ENCODE peak calls at places on chromosomes 7 and 10, in four cellular contexts. One of them, this sample, is unnamed.

GRCh38 chr10:21593986-21594385 is 60.0 kb downstream of the MLLT10 start:
- DNase-seq in stimulated activated CD8-positive, alpha-beta memory T cell treated with anti-CD3 and anti-CD28 coated beads, Interleukin-7, amount 100 ng/mL, for 4 hours: no peak
- DNase-seq in activated T-cell treated with anti-CD3 and anti-CD28 coated beads for 1 hour: no peak
- DNase-seq in right cardiac atrium: no peak
- DNase-seq in this sample: no peak

GRCh38 chr10:116891208-116891607 is 41.9 kb downstream of the ENO4 start:
- DNase-seq in stimulated activated CD8-positive, alpha-beta memory T cell treated with anti-CD3 and anti-CD28 coated beads, Interleukin-7, amount 100 ng/mL, for 4 hours: no peak
- DNase-seq in activated T-cell treated with anti-CD3 and anti-CD28 coated beads for 1 hour: no peak
- DNase-seq in right cardiac atrium: peak
- DNase-seq in this sample: no peak

GRCh38 chr10:61835069-61835908 is 66.2 kb upstream of the ARID5B start:
- DNase-seq in stimulated activated CD8-positive, alpha-beta memory T cell treated with anti-CD3 and anti-CD28 coated beads, Interleukin-7, amount 100 ng/mL, for 4 hours: no peak
- DNase-seq in activated T-cell treated with anti-CD3 and anti-CD28 coated beads for 1 hour: no peak
- DNase-seq in right cardiac atrium: no peak
- DNase-seq in this sample: no peak

GRCh38 chr10:11344550-11344949 is 266.9 kb downstream of the USP6NL start:
- DNase-seq in stimulated activated CD8-positive, alpha-beta memory T cell treated with anti-CD3 and anti-CD28 coated beads, Interleukin-7, amount 100 ng/mL, for 4 hours: no peak
- DNase-seq in activated T-cell treated with anti-CD3 and anti-CD28 coated beads for 1 hour: no peak
- DNase-seq in right cardiac atrium: no peak
- DNase-seq in this sample: no peak

GRCh38 chr7:15628876-15629275 is 57.6 kb downstream of the MEOX2 start:
- DNase-seq in stimulated activated CD8-positive, alpha-beta memory T cell treated with anti-CD3 and anti-CD28 coated beads, Interleukin-7, amount 100 ng/mL, for 4 hours: no peak
- DNase-seq in activated T-cell treated with anti-CD3 and anti-CD28 coated beads for 1 hour: no peak
- DNase-seq in right cardiac atrium: no peak
- DNase-seq in this sample: no peak

GRCh38 chr7:156560696-156561210 is 79.8 kb upstream of the RNF32 start:
- DNase-seq in stimulated activated CD8-positive, alpha-beta memory T cell treated with anti-CD3 and anti-CD28 coated beads, Interleukin-7, amount 100 ng/mL, for 4 hours: no peak
- DNase-seq in activated T-cell treated with anti-CD3 and anti-CD28 coated beads for 1 hour: no peak
- DNase-seq in right cardiac atrium: no peak
- DNase-seq in this sample: no peak

GRCh38 chr10:100996678-100997363 is 2.8 kb upstream of the LZTS2 start:
- DNase-seq in stimulated activated CD8-positive, alpha-beta memory T cell treated with anti-CD3 and anti-CD28 coated beads, Interleukin-7, amount 100 ng/mL, for 4 hours: no peak
- DNase-seq in activated T-cell treated with anti-CD3 and anti-CD28 coated beads for 1 hour: no peak
- DNase-seq in right cardiac atrium: no peak
- DNase-seq in this sample: no peak

GRCh38 chr7:88665892-88666514 is 93.5 kb upstream of the ZNF804B start:
- DNase-seq in stimulated activated CD8-positive, alpha-beta memory T cell treated with anti-CD3 and anti-CD28 coated beads, Interleukin-7, amount 100 ng/mL, for 4 hours: no peak
- DNase-seq in activated T-cell treated with anti-CD3 and anti-CD28 coated beads for 1 hour: no peak
- DNase-seq in right cardiac atrium: no peak
- DNase-seq in this sample: no peak

GRCh38 chr10:72001026-72001380 is 36.8 kb downstream of the CHST3 start:
- DNase-seq in stimulated activated CD8-positive, alpha-beta memory T cell treated with anti-CD3 and anti-CD28 coated beads, Interleukin-7, amount 100 ng/mL, for 4 hours: no peak
- DNase-seq in activated T-cell treated with anti-CD3 and anti-CD28 coated beads for 1 hour: no peak
- DNase-seq in right cardiac atrium: no peak
- DNase-seq in this sample: no peak

GRCh38 chr10:31157125-31157983 is 125.7 kb upstream of the ZNF438 start:
- DNase-seq in stimulated activated CD8-positive, alpha-beta memory T cell treated with anti-CD3 and anti-CD28 coated beads, Interleukin-7, amount 100 ng/mL, for 4 hours: no peak
- DNase-seq in activated T-cell treated with anti-CD3 and anti-CD28 coated beads for 1 hour: no peak
- DNase-seq in right cardiac atrium: peak
- DNase-seq in this sample: no peak

GRCh38 chr10:92064506-92064905 is 140.9 kb downstream of the BTAF1 start:
- DNase-seq in stimulated activated CD8-positive, alpha-beta memory T cell treated with anti-CD3 and anti-CD28 coated beads, Interleukin-7, amount 100 ng/mL, for 4 hours: no peak
- DNase-seq in activated T-cell treated with anti-CD3 and anti-CD28 coated beads for 1 hour: no peak
- DNase-seq in right cardiac atrium: no peak
- DNase-seq in this sample: no peak

GRCh38 chr10:33157108-33157507 is 177.4 kb downstream of the NRP1 start:
- DNase-seq in stimulated activated CD8-positive, alpha-beta memory T cell treated with anti-CD3 and anti-CD28 coated beads, Interleukin-7, amount 100 ng/mL, for 4 hours: no peak
- DNase-seq in activated T-cell treated with anti-CD3 and anti-CD28 coated beads for 1 hour: no peak
- DNase-seq in right cardiac atrium: no peak
- DNase-seq in this sample: no peak

GRCh38 chr10:3067859-3068179 is 471 bp downstream of the PFKP start:
- DNase-seq in stimulated activated CD8-positive, alpha-beta memory T cell treated with anti-CD3 and anti-CD28 coated beads, Interleukin-7, amount 100 ng/mL, for 4 hours: no peak
- DNase-seq in activated T-cell treated with anti-CD3 and anti-CD28 coated beads for 1 hour: no peak
- DNase-seq in right cardiac atrium: no peak
- DNase-seq in this sample: no peak

GRCh38 chr7:141906285-141906684 is 9.9 kb upstream of the OR9A4 start:
- DNase-seq in stimulated activated CD8-positive, alpha-beta memory T cell treated with anti-CD3 and anti-CD28 coated beads, Interleukin-7, amount 100 ng/mL, for 4 hours: no peak
- DNase-seq in activated T-cell treated with anti-CD3 and anti-CD28 coated beads for 1 hour: no peak
- DNase-seq in right cardiac atrium: no peak
- DNase-seq in this sample: no peak

GRCh38 chr10:31940839-31941653 is 12.4 kb upstream of the ARHGAP12 start:
- DNase-seq in stimulated activated CD8-positive, alpha-beta memory T cell treated with anti-CD3 and anti-CD28 coated beads, Interleukin-7, amount 100 ng/mL, for 4 hours: no peak
- DNase-seq in activated T-cell treated with anti-CD3 and anti-CD28 coated beads for 1 hour: no peak
- DNase-seq in right cardiac atrium: no peak
- DNase-seq in this sample: peak

GRCh38 chr7:815284-816216 is 16.7 kb upstream of the SUN1 start:
- DNase-seq in stimulated activated CD8-positive, alpha-beta memory T cell treated with anti-CD3 and anti-CD28 coated beads, Interleukin-7, amount 100 ng/mL, for 4 hours: no peak
- DNase-seq in activated T-cell treated with anti-CD3 and anti-CD28 coated beads for 1 hour: no peak
- DNase-seq in right cardiac atrium: peak
- DNase-seq in this sample: no peak

GRCh38 chr7:37349979-37350590 is 98.6 kb downstream of the ELMO1 start:
- DNase-seq in stimulated activated CD8-positive, alpha-beta memory T cell treated with anti-CD3 and anti-CD28 coated beads, Interleukin-7, amount 100 ng/mL, for 4 hours: no peak
- DNase-seq in activated T-cell treated with anti-CD3 and anti-CD28 coated beads for 1 hour: no peak
- DNase-seq in right cardiac atrium: no peak
- DNase-seq in this sample: no peak

GRCh38 chr7:141837683-141838082 is 3.6 kb downstream of the PRSS37 start:
- DNase-seq in stimulated activated CD8-positive, alpha-beta memory T cell treated with anti-CD3 and anti-CD28 coated beads, Interleukin-7, amount 100 ng/mL, for 4 hours: no peak
- DNase-seq in activated T-cell treated with anti-CD3 and anti-CD28 coated beads for 1 hour: no peak
- DNase-seq in right cardiac atrium: no peak
- DNase-seq in this sample: no peak

GRCh38 chr10:31032515-31033132 is 959 bp upstream of the ZNF438 start:
- DNase-seq in stimulated activated CD8-positive, alpha-beta memory T cell treated with anti-CD3 and anti-CD28 coated beads, Interleukin-7, amount 100 ng/mL, for 4 hours: no peak
- DNase-seq in activated T-cell treated with anti-CD3 and anti-CD28 coated beads for 1 hour: no peak
- DNase-seq in right cardiac atrium: peak
- DNase-seq in this sample: no peak

GRCh38 chr10:69464801-69465401 is 13.6 kb downstream of the TSPAN15 start:
- DNase-seq in stimulated activated CD8-positive, alpha-beta memory T cell treated with anti-CD3 and anti-CD28 coated beads, Interleukin-7, amount 100 ng/mL, for 4 hours: no peak
- DNase-seq in activated T-cell treated with anti-CD3 and anti-CD28 coated beads for 1 hour: no peak
- DNase-seq in right cardiac atrium: peak
- DNase-seq in this sample: no peak

GRCh38 chr7:66950763-66951162 is 29.7 kb downstream of the TMEM248 start:
- DNase-seq in stimulated activated CD8-positive, alpha-beta memory T cell treated with anti-CD3 and anti-CD28 coated beads, Interleukin-7, amount 100 ng/mL, for 4 hours: no peak
- DNase-seq in activated T-cell treated with anti-CD3 and anti-CD28 coated beads for 1 hour: no peak
- DNase-seq in right cardiac atrium: no peak
- DNase-seq in this sample: no peak

GRCh38 chr7:96045919-96046318 is 273.6 kb downstream of the DYNC1I1 start:
- DNase-seq in stimulated activated CD8-positive, alpha-beta memory T cell treated with anti-CD3 and anti-CD28 coated beads, Interleukin-7, amount 100 ng/mL, for 4 hours: no peak
- DNase-seq in activated T-cell treated with anti-CD3 and anti-CD28 coated beads for 1 hour: no peak
- DNase-seq in right cardiac atrium: no peak
- DNase-seq in this sample: no peak

GRCh38 chr10:131435232-131435631 is 123.7 kb upstream of the TCERG1L start:
- DNase-seq in stimulated activated CD8-positive, alpha-beta memory T cell treated with anti-CD3 and anti-CD28 coated beads, Interleukin-7, amount 100 ng/mL, for 4 hours: no peak
- DNase-seq in activated T-cell treated with anti-CD3 and anti-CD28 coated beads for 1 hour: no peak
- DNase-seq in right cardiac atrium: no peak
- DNase-seq in this sample: no peak

GRCh38 chr10:104580321-104580720 is 60.8 kb upstream of the SORCS3 start:
- DNase-seq in stimulated activated CD8-positive, alpha-beta memory T cell treated with anti-CD3 and anti-CD28 coated beads, Interleukin-7, amount 100 ng/mL, for 4 hours: no peak
- DNase-seq in activated T-cell treated with anti-CD3 and anti-CD28 coated beads for 1 hour: no peak
- DNase-seq in right cardiac atrium: peak
- DNase-seq in this sample: no peak

GRCh38 chr7:109950821-109951601 is 1139.9 kb upstream of the LRRN3 start:
- DNase-seq in stimulated activated CD8-positive, alpha-beta memory T cell treated with anti-CD3 and anti-CD28 coated beads, Interleukin-7, amount 100 ng/mL, for 4 hours: no peak
- DNase-seq in activated T-cell treated with anti-CD3 and anti-CD28 coated beads for 1 hour: no peak
- DNase-seq in right cardiac atrium: no peak
- DNase-seq in this sample: no peak

GRCh38 chr10:35132727-35133126 is 6.1 kb downstream of the CREM start:
- DNase-seq in stimulated activated CD8-positive, alpha-beta memory T cell treated with anti-CD3 and anti-CD28 coated beads, Interleukin-7, amount 100 ng/mL, for 4 hours: no peak
- DNase-seq in activated T-cell treated with anti-CD3 and anti-CD28 coated beads for 1 hour: no peak
- DNase-seq in right cardiac atrium: no peak
- DNase-seq in this sample: no peak

GRCh38 chr10:44468965-44469364 is 84.1 kb upstream of the CXCL12 start:
- DNase-seq in stimulated activated CD8-positive, alpha-beta memory T cell treated with anti-CD3 and anti-CD28 coated beads, Interleukin-7, amount 100 ng/mL, for 4 hours: no peak
- DNase-seq in activated T-cell treated with anti-CD3 and anti-CD28 coated beads for 1 hour: no peak
- DNase-seq in right cardiac atrium: no peak
- DNase-seq in this sample: no peak

GRCh38 chr7:43314379-43315158 is 202.1 kb downstream of the HECW1 start:
- DNase-seq in stimulated activated CD8-positive, alpha-beta memory T cell treated with anti-CD3 and anti-CD28 coated beads, Interleukin-7, amount 100 ng/mL, for 4 hours: no peak
- DNase-seq in activated T-cell treated with anti-CD3 and anti-CD28 coated beads for 1 hour: no peak
- DNase-seq in right cardiac atrium: no peak
- DNase-seq in this sample: no peak

GRCh38 chr10:124387078-124387874 is 31.4 kb downstream of the OAT start:
- DNase-seq in stimulated activated CD8-positive, alpha-beta memory T cell treated with anti-CD3 and anti-CD28 coated beads, Interleukin-7, amount 100 ng/mL, for 4 hours: no peak
- DNase-seq in activated T-cell treated with anti-CD3 and anti-CD28 coated beads for 1 hour: no peak
- DNase-seq in right cardiac atrium: no peak
- DNase-seq in this sample: no peak

GRCh38 chr10:49393757-49394156 is 2.1 kb downstream of the DRGX start:
- DNase-seq in stimulated activated CD8-positive, alpha-beta memory T cell treated with anti-CD3 and anti-CD28 coated beads, Interleukin-7, amount 100 ng/mL, for 4 hours: no peak
- DNase-seq in activated T-cell treated with anti-CD3 and anti-CD28 coated beads for 1 hour: no peak
- DNase-seq in right cardiac atrium: no peak
- DNase-seq in this sample: no peak

GRCh38 chr10:91683976-91684375 is 51.1 kb upstream of the PPP1R3C start:
- DNase-seq in stimulated activated CD8-positive, alpha-beta memory T cell treated with anti-CD3 and anti-CD28 coated beads, Interleukin-7, amount 100 ng/mL, for 4 hours: no peak
- DNase-seq in activated T-cell treated with anti-CD3 and anti-CD28 coated beads for 1 hour: no peak
- DNase-seq in right cardiac atrium: no peak
- DNase-seq in this sample: no peak

This sample was measured in osteocyte.